ENCODE peak calls at places on chromosomes 4 and X, in five cellular contexts. N is GM23248, C is tibial nerve, R is GM06990, G is aorta. H is an unnamed sample.

GRCh38 chr4:67333663-67334062 is 211.6 kb downstream of the CENPC start:
- DNase-seq in N (no peak), C (no peak), R (no peak), G (no peak), H (no peak)

GRCh38 chr4:37685211-37685725 is 908 bp downstream of the RELL1 start:
- DNase-seq in N (peak; percentile 80), C (no peak), R (no peak), G (no peak), H (no peak)

GRCh38 chrX:13159886-13160285 is 115.5 kb upstream of the FAM9C start:
- DNase-seq in N (no peak), C (no peak), R (no peak), G (no peak), H (no peak)

GRCh38 chr4:27181672-27182071 is 321.0 kb downstream of the STIM2 start:
- DNase-seq in N (no peak), C (no peak), R (no peak), G (no peak), H (no peak)

GRCh38 chrX:154010330-154011087 is 9.2 kb downstream of the IRAK1 start:
- DNase-seq in N (peak; percentile 69), C (no peak), R (no peak), G (peak; percentile 30), H (peak; percentile 83)

GRCh38 chrX:44570524-44570923 is 27.9 kb upstream of the FUNDC1 start:
- DNase-seq in N (peak; percentile 60), C (no peak), R (no peak), G (no peak), H (no peak)

GRCh38 chr4:24794916-24795665 is at the start of gene SOD3:
- DNase-seq in N (peak; percentile 92), C (peak; percentile 75), R (no peak), G (peak; percentile 94), H (peak; percentile 92)

GRCh38 chr4:74014332-74014731 is 15.9 kb upstream of the CXCL5 start:
- DNase-seq in N (peak; percentile 25), C (no peak), R (no peak), G (no peak), H (no peak)

GRCh38 chrX:23372220-23372902 is 37.7 kb downstream of the PTCHD1 start:
- DNase-seq in N (no peak), C (no peak), R (no peak), G (no peak), H (no peak)

GRCh38 chr4:56183344-56183959 is 203.8 kb downstream of the AASDH start:
- DNase-seq in N (no peak), C (no peak), R (peak; percentile 21), G (no peak), H (no peak)

GRCh38 chr4:792729-793108 is 33.2 kb downstream of the CPLX1 start:
- DNase-seq in N (no peak), C (peak; percentile 4), R (peak; percentile 70), G (no peak), H (no peak)

GRCh38 chr4:12894062-12894461 is 590.1 kb downstream of the RAB28 start:
- DNase-seq in N (no peak), C (no peak), R (no peak), G (no peak), H (no peak)

GRCh38 chr4:98166731-98167041 is 23.4 kb upstream of the STPG2 start:
- DNase-seq in N (no peak), C (no peak), R (no peak), G (no peak), H (no peak)

GRCh38 chr4:67746797-67747495 is 7.2 kb downstream of the GNRHR start:
- DNase-seq in N (peak; percentile 67), C (no peak), R (peak; percentile 23), G (no peak), H (no peak)

DNA sequence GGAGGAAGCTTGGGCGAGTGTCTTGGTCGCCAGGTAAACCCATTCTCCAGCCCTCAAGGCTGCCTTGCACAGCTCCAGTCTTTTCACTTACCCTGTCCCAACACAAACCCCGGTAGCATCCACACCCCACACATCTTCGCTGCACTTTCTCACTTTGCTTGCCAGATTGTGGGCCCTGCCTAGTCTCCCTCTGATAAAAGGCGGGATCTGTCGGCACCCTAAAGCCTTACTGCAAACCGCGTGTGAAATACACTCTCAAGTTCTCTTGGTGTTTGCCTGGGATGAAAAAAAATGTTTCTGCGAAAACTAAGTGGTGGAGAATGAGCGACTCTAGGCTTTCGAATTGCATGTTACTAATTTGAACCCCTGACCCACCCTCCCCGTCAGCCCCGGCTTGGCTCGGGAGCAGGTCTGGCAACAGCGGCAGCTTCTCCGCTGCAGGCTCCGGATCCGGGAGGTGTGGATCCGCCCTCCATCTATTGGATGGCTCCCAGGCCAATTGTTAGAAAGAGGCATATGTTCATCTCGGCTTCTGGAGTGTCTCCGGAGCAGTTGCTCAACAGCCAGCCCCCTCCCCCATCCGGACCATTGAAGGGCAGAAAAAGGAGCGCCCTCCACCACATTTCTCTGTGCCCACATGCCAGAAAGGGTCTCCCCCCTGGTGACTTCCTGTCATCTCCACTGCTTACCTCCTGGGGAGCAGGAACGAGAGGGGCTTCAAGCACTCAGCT is 3.0 kb upstream of the CITED1 start:
- DNase-seq in N (peak; percentile 68), C (peak; percentile 13), R (peak; percentile 42), G (peak; percentile 69), H (peak; percentile 59)
- H3K27me3 ChIP-seq in N (peaks cover 20% of the 10 kb centered on the region), C (peaks cover 84% of the 10 kb centered on the region), R (peaks cover 1% of the 10 kb centered on the region), G (no peaks in the 10 kb centered on the region), H (no peaks in the 10 kb centered on the region)

DNA sequence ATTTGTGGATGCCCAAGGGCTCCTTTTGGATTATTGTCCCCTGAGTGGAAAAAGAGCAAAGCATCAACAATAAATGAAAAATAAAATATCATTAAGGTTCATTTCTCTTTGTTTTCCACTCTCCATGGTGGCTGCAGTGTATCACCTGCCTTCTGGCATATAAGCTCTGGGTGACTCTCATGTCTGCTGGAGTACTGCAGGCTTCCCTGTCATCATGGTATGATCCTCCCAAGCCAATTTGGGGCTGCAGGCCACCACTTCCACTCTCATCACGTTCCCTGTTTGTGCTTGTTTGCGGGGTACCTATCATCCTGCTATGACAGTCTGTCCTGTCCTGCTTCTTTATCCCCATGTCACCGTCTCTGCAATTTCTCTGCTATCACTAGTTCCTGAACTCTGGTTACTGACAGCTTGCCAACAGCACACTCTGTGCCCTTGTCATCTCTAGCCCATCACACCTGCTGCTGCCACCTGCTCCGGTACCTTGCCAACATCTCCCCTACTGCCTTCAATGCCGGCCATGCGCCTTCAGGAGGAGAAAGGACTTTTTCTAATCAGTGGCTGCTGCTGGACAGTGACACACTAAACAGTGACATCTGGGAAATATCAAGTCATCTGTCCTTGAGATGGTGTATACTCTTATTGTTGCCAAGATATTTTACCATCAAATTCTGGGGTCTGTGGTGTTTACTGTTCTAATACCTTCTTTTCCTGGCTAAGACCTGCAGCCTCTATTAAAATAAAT is 23.0 kb upstream of the FGF5 start:
- DNase-seq in N (no peak), C (no peak), R (no peak), G (no peak), H (no peak)
- H3K27me3 ChIP-seq in N (no peaks in the 10 kb centered on the region), C (no peaks in the 10 kb centered on the region), R (no peaks in the 10 kb centered on the region), G (peaks cover 6% of the 10 kb centered on the region), H (no peaks in the 10 kb centered on the region)

GRCh38 chr4:5712931-5713330 is 1.9 kb downstream of the EVC start:
- DNase-seq in N (peak; percentile 32), C (no peak), R (no peak), G (no peak), H (no peak)
- H3K27me3 ChIP-seq in N (no peaks in the 10 kb centered on the region), C (no peaks in the 10 kb centered on the region), R (no peaks in the 10 kb centered on the region), G (no peaks in the 10 kb centered on the region), H (peaks cover 5% of the 10 kb centered on the region)

DNA sequence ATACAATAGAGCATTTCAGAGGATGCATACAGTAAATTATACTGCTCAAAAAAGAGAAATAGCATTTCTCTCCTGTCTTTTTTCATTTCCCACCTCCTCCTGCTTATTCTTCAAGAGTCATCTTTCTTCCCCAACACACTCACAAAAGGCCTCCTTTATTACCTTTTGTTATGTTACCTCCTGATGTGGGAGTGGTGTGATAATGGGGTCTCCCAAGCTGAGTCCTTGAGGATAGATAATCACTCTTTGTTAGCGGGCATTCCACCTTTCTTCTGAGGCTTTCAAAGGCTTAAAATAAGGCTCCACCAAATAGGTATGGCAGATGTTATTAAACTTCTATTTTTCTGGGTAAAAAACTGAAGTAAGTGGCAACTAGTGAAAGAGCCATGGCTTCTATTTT is 159.8 kb downstream of the CPEB2 start:
- DNase-seq in N (no peak), C (no peak), R (no peak), G (no peak), H (no peak)
- H3K27me3 ChIP-seq in N (peaks cover 18% of the 10 kb centered on the region), C (no peaks in the 10 kb centered on the region), R (no peaks in the 10 kb centered on the region), G (no peaks in the 10 kb centered on the region), H (no peaks in the 10 kb centered on the region)

DNA sequence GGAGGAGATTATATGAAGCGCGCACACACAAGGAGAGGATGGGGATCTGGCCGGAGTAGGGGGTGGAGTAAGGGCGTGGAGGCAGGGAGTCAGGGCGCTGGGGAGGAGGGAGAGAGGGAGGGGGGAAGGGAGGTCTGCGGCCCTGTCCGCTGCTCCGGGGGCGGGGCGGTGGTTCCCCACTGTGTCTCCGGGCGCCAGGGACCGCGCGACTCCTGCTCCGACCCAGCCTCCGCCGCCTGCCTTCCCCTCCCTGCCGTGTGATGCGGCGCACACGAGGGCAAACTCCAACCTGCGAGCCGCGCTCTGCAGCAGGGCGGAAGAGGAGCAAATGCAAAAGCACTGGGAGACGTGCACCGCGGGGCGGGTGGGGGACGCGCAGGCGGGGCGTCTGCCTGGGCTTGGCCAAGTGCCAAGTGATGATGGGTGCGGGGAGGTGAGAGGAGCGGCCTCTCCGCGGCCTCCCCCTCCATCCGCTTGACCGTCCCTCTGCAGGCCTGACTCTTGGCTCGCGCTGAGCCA is at the start of gene DCHS2:
- DNase-seq in N (peak; percentile 13), C (no peak), R (peak; percentile 29), G (peak; percentile 46), H (no peak)
- H3K27me3 ChIP-seq in N (peaks cover 62% of the 10 kb centered on the region), C (peaks cover 62% of the 10 kb centered on the region), R (no peaks in the 10 kb centered on the region), G (no peaks in the 10 kb centered on the region), H (no peaks in the 10 kb centered on the region)

GRCh38 chrX:25002658-25003015 is 13.1 kb downstream of the ARX start:
- DNase-seq in N (no peak), C (no peak), R (no peak), G (no peak), H (no peak)

GRCh38 chrX:25003066-25003849 is 12.5 kb downstream of the ARX start:
- DNase-seq in N (no peak), C (no peak), R (no peak), G (no peak), H (peak; percentile 32)

GRCh38 chrX:25004040-25004439 is 11.7 kb downstream of the ARX start:
- DNase-seq in N (no peak), C (no peak), R (no peak), G (no peak), H (no peak)

GRCh38 chrX:25004485-25005032 is 11.2 kb downstream of the ARX start:
- DNase-seq in N (no peak), C (no peak), R (no peak), G (no peak), H (peak; percentile 63)

GRCh38 chrX:25001808-25002657 is 13.7 kb downstream of the ARX start:
- DNase-seq in N (no peak), C (no peak), R (no peak), G (no peak), H (peak; percentile 46)
- H3K27me3 ChIP-seq in N (peaks cover 19% of the 10 kb centered on the region), C (peaks cover 80% of the 10 kb centered on the region), R (no peaks in the 10 kb centered on the region), G (no peaks in the 10 kb centered on the region), H (no peaks in the 10 kb centered on the region)